ENCODE peak calls at places on chromosomes 16 and 17, in six cellular contexts. B is kidney tubule cell; E is HuH-7.5; H is hypothalamus; O is activated naive CD4-positive, alpha-beta T cell; L is SW480. C is an unnamed sample.

GRCh38 chr17:78367193-78367592 is 7.3 kb upstream of the SOCS3 start:
- DNase-seq in B (no peak), E (no peak), H (no peak), O (no peak), L (no peak), C (no peak)

GRCh38 chr16:5382484-5382883 is 284.9 kb upstream of the EEF2KMT start:
- DNase-seq in B (no peak), E (no peak), H (no peak), O (no peak), L (no peak), C (no peak)

GRCh38 chr17:80948091-80948960 is 43.3 kb upstream of the CHMP6 start:
- DNase-seq in B (no peak), E (no peak), H (no peak), O (no peak), L (no peak), C (no peak)

GRCh38 chr17:14112407-14112806 is 43.1 kb downstream of the COX10 start:
- DNase-seq in B (no peak), E (no peak), H (no peak), O (no peak), L (no peak), C (no peak)

GRCh38 chr16:50594332-50595260 is 46.4 kb downstream of the NKD1 start:
- DNase-seq in B (peak), E (no peak), H (no peak), O (no peak), L (no peak), C (no peak)

GRCh38 chr17:53278466-53278865 is 544.3 kb upstream of the KIF2B start:
- DNase-seq in B (no peak), E (no peak), H (no peak), O (no peak), L (no peak), C (no peak)

GRCh38 chr17:70906808-70907207 is 737.5 kb downstream of the KCNJ2 start:
- DNase-seq in B (peak), E (no peak), H (no peak), O (no peak), L (peak), C (no peak)

GRCh38 chr17:10156082-10156445 is 42.3 kb downstream of the GAS7 start:
- DNase-seq in B (no peak), E (no peak), H (no peak), O (no peak), L (no peak), C (no peak)

GRCh38 chr16:4089251-4089810 is 26.9 kb downstream of the ADCY9 start:
- DNase-seq in B (no peak), E (no peak), H (no peak), O (no peak), L (no peak), C (no peak)

C was measured in naive thymus-derived CD4-positive, alpha-beta T cell.